ENCODE peak calls at places on chromosomes 2 and 18, in four cellular contexts. J, X, N and U are unnamed samples.

GRCh38 chr2:239189711-239190131 is 211.1 kb downstream of the HDAC4 start:
- DNase-seq in N (no peak), X (no peak), J (no peak), U (no peak)

GRCh38 chr2:105886029-105886454 is 141.3 kb downstream of the NCK2 start:
- DNase-seq in J (peak; percentile 63), X (peak; percentile 94), N (no peak), U (peak; percentile 83)

GRCh38 chr2:9996321-9996720 is 44.8 kb downstream of the GRHL1 start:
- DNase-seq in J (no peak), N (no peak), X (no peak), U (no peak)

GRCh38 chr2:135742307-135742838 is 718 bp downstream of the UBXN4 start:
- DNase-seq in X (peak; percentile 65), J (no peak), N (no peak), U (peak; percentile 54)

GRCh38 chr2:52668752-52669151 is 1098.9 kb upstream of the CHAC2 start:
- DNase-seq in J (no peak), N (no peak), X (no peak), U (no peak)

GRCh38 chr2:164697688-164698290 is 76.5 kb upstream of the GRB14 start:
- DNase-seq in N (peak; percentile 6), X (no peak), J (no peak), U (peak; percentile 5)

GRCh38 chr2:156896294-156896693 is 361.2 kb upstream of the GALNT5 start:
- DNase-seq in X (no peak), N (no peak), J (no peak), U (peak; percentile 29)

GRCh38 chr2:38394903-38395341 is 17.8 kb upstream of the ATL2 start:
- DNase-seq in X (no peak), J (no peak), N (no peak), U (peak; percentile 73)

GRCh38 chr2:119465687-119466086 is 34.0 kb downstream of the TMEM37 start:
- DNase-seq in N (no peak), J (no peak), X (no peak), U (no peak)

GRCh38 chr18:76447268-76447890 is 47.7 kb downstream of the ZNF516 start:
- DNase-seq in N (no peak), X (peak; percentile 76), J (no peak), U (peak; percentile 74)

GRCh38 chr2:75065402-75066008 is 107.1 kb downstream of the POLE4 start:
- DNase-seq in X (peak; percentile 16), J (no peak), N (no peak), U (peak; percentile 33)

GRCh38 chr18:63883617-63884016 is 3.9 kb upstream of the SERPINB2 start:
- DNase-seq in J (no peak), N (no peak), X (peak; percentile 55), U (no peak)

GRCh38 chr2:20584637-20585321 is 66.1 kb downstream of the HS1BP3 start:
- DNase-seq in N (no peak), X (peak; percentile 96), J (peak; percentile 91), U (peak; percentile 98)

GRCh38 chr18:46220116-46220515 is 115.9 kb downstream of the HAUS1 start:
- DNase-seq in J (peak; percentile 55), X (peak; percentile 49), N (no peak), U (peak; percentile 64)

GRCh38 chr18:31217455-31217854 is 54.8 kb upstream of the DSC1 start:
- DNase-seq in J (no peak), N (no peak), X (no peak), U (no peak)

GRCh38 chr2:85131116-85131515 is 2.1 kb upstream of the TCF7L1 start:
- DNase-seq in X (peak; percentile 59), J (no peak), N (peak; percentile 47), U (peak; percentile 62)

GRCh38 chr2:134217924-134218323 is 35.9 kb upstream of the MGAT5 start:
- DNase-seq in N (no peak), X (no peak), J (no peak), U (peak; percentile 60)

GRCh38 chr2:196291873-196292800 is 120.8 kb upstream of the STK17B start:
- DNase-seq in J (no peak), N (no peak), X (no peak), U (no peak)

GRCh38 chr2:170298115-170298514 is 120.2 kb downstream of the MYO3B start:
- DNase-seq in X (no peak), J (no peak), N (no peak), U (no peak)

GRCh38 chr2:215573495-215573894 is 137.6 kb upstream of the FN1 start:
- DNase-seq in N (no peak), J (no peak), X (peak; percentile 24), U (peak; percentile 61)

GRCh38 chr2:230226090-230226551 is 585 bp downstream of the SP140 start:
- DNase-seq in N (no peak), J (no peak), X (no peak), U (no peak)

GRCh38 chr18:14747513-14748474 is at the start of gene ANKRD30B:
- DNase-seq in X (no peak), J (no peak), N (peak; percentile 8), U (no peak)

GRCh38 chr2:12597555-12597954 is 119.2 kb upstream of the TRIB2 start:
- DNase-seq in J (no peak), N (no peak), X (no peak), U (no peak)

GRCh38 chr2:138016703-138017102 is 52.4 kb downstream of the HNMT start:
- DNase-seq in X (no peak), N (no peak), J (no peak), U (no peak)

GRCh38 chr2:74002515-74003391 is 18.0 kb downstream of the TET3 start:
- DNase-seq in J (no peak), X (peak; percentile 73), N (peak; percentile 98), U (peak; percentile 81)

GRCh38 chr2:74003494-74004211 is 18.9 kb downstream of the TET3 start:
- DNase-seq in N (peak; percentile 55), X (peak; percentile 84), J (no peak), U (peak; percentile 84)

GRCh38 chr2:74005786-74006185 is 21.1 kb downstream of the TET3 start:
- DNase-seq in N (no peak), J (no peak), X (peak; percentile 35), U (peak; percentile 46)

GRCh38 chr2:74006424-74006823 is 21.7 kb downstream of the TET3 start:
- DNase-seq in J (no peak), X (no peak), N (no peak), U (no peak)

DNA sequence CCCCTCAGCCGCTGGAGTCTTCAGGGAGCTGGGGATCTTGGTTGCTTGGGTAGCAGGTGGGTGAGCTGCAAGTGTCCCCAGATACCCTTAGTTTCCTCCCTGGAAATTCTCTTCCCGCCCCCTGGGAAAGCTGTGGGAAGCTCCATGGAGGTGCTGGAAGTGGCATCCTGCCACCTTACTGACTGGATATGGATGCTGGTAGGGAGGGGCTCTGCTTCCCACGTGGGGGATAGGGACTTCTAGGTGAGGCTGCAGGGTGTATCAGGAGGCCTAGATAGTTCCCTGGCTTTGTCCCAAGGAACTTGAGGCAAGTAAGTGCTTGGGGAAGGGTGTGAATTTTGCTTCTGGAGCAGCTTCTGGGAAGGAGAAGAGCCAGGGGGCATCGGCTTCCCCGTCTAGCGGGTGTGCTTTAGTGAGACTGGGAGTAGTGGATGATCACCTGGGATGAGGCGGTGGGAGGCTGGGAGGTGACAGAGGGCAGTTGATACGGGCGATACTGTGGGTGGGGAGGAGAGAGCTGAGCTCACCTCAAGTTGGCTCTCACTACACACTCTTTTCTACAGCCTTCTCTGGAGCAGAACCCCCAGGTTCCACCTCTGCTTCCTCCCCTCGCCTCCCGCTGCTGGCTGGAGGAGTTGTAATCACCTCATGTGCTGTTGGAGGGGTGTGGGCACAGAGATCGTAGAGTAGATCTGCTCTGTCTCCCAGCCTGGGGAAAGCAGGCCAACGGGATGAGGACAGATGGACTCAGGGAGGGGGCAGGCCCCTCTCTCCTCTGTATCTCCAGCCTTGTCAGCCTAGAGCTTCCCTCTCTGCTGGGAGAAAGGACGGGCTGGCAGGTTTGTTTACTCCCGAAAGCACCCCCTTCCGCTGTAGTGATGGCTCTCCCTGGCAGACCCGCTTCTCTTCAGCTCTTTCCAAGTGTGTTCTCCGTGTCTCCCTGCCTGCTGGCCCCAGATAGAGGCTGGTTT is 19.8 kb downstream of the TET3 start:
- DNase-seq in J (no peak), N (no peak), X (no peak), U (no peak)
- H3K4me3 ChIP-seq in J (peak overlapping the region; percentile 78), N (no peak overlapping the region), X (peak overlapping the region; percentile 83), U (peak overlapping the region; percentile 86)

GRCh38 chr2:70083344-70084156 is 3.7 kb upstream of the PCBP1 start:
- DNase-seq in N (no peak), X (no peak), J (no peak), U (no peak)

GRCh38 chr2:70085711-70086277 is 1.5 kb upstream of the PCBP1 start:
- DNase-seq in X (peak; percentile 22), J (no peak), N (no peak), U (no peak)

GRCh38 chr2:70086838-70087702 is at the start of gene PCBP1:
- DNase-seq in X (peak; percentile 97), N (peak; percentile 99), J (peak; percentile 81), U (peak; percentile 95)

GRCh38 chr2:70086278-70086837 is 919 bp upstream of the PCBP1 start:
- DNase-seq in N (peak; percentile 75), X (peak; percentile 90), J (peak; percentile 34), U (peak; percentile 89)

DNA sequence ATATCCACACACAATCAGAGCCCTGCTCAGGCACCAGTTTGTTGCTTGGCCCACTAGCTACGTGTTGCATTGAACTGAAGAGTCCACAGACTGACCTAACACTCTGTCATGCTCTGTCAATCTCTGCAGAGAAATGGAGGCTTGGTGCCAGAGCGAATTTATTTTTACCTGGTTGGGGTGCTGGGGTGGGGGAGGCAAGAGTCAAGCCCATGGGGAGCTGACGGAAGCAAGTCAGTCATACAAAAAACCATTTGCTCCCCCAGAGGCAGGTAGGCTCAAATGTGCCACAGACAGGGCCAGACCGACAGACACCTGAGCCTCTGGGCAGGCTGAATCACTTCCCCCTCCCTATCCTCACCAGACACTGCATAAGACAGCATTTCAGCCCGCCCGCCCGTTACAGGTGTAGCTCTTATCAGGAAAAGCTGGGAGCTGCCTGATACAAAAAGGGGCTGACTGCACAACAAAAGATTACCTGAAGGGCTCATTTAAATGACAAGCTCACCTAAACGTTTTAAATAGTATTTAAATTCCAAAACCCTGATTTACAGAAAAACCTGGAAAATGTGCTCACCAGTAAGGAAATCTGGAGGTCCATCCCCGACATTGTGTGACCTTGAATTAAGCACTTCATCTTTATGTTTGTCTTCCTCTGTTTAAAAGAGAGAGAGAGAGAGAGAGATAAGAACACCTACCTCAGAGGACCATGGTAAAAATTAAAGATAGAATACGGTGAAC is 2.1 kb upstream of the PCBP1 start:
- DNase-seq in J (no peak), X (no peak), N (no peak), U (no peak)
- H3K4me3 ChIP-seq in J (no peak overlapping the region), X (peak overlapping the region; percentile 7), N (no peak overlapping the region), U (peak overlapping the region; percentile 96)

GRCh38 chr2:218002792-218003191 is at the start of gene TNS1:
- DNase-seq in N (peak; percentile 73), X (peak; percentile 62), J (no peak), U (peak; percentile 64)
- H3K4me3 ChIP-seq in N (peak within 1 kb of the TSS; percentile 48), X (peak within 1 kb of the TSS; percentile 85), J (peak within 1 kb of the TSS; percentile 76), U (peak within 1 kb of the TSS; percentile 83)

DNA sequence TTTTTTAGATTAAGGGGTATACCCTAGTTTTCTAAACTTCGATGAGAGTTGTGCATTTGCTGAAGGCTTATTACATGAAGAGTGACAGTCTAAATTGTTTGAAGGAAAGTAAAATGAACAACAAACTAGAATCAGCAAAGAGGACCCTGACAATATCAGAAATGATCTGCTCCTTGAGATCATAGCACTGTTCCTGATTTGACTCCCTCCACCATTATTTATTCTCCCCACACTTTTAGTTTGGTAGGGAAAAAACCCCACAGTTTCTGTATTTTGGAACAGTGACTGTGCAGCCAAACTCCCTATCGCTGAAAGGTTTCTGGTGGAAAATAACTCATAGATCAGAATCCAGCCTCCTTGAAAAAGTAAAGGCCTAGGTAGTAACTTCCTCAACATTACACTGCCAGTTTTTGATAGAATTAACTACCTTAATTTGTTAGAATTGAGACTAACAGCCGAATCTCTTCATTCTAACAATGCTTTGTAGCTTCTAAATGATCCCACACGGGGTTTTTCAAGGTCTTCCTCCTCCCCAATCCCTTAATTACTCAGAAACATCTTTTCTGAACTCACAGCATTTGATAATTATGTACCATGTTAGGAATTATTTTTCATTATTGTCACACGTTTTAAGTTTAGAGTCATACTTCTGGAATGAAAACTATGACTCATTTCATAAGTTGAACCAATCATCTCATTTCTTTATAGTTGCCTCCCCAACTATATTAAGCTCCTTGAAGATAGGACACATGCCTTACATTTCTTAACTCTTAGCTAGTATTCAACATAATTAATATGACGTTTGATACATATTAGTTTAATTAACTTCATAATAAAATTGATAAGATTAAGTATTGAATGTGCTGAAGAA is 2.9 kb downstream of the MYL12A start:
- DNase-seq in N (no peak), J (no peak), X (peak; percentile 87), U (peak; percentile 91)
- H3K4me3 ChIP-seq in N (no peak overlapping the region), J (peak overlapping the region; percentile 36), X (peak overlapping the region; percentile 37), U (peak overlapping the region; percentile 93)